ENCODE peak calls at places on chromosomes 7 and 10, in five cellular contexts. G is astrocyte of the spinal cord; Q is H9; X is DMS153; D is stimulated activated CD4-positive, alpha-beta T cell treated with anti-CD3 and anti-CD28 coated beads, TNF-alpha, amount 100 ng/mL, for 24 hours. Z is an unnamed sample.

GRCh38 chr10:77723376-77723775 is 85.8 kb upstream of the KCNMA1 start:
- DNase-seq in G (no peak), X (no peak), Q (no peak), D (no peak), Z (no peak)

GRCh38 chr7:96823274-96823673 is 113.6 kb upstream of the SEM1 start:
- DNase-seq in X (no peak), Q (no peak), G (peak), D (no peak), Z (no peak)

GRCh38 chr10:115903845-115904244 is 369.2 kb downstream of the GFRA1 start:
- DNase-seq in X (no peak), G (no peak), Q (no peak), D (no peak), Z (no peak)

GRCh38 chr10:78991187-78991586 is 77.6 kb upstream of the ZMIZ1 start:
- DNase-seq in X (peak), G (peak), D (no peak), Q (no peak), Z (no peak)

GRCh38 chr10:61981460-61981859 is 80.0 kb downstream of the ARID5B start:
- DNase-seq in Q (no peak), G (no peak), X (no peak), D (no peak), Z (no peak)

GRCh38 chr10:97399843-97400545 is 1.1 kb downstream of the RRP12 start:
- DNase-seq in D (no peak), G (peak), Q (no peak), X (no peak), Z (peak)

GRCh38 chr7:140631006-140631405 is 9.6 kb downstream of the DENND2A start:
- DNase-seq in D (no peak), X (no peak), G (no peak), Q (no peak), Z (no peak)

GRCh38 chr7:17939670-17940301 is 508 bp downstream of the SNX13 start:
- DNase-seq in D (no peak), X (peak), Q (peak), G (peak), Z (peak)

GRCh38 chr7:47941136-47941844 is 7.0 kb downstream of the PKD1L1 start:
- DNase-seq in G (peak), D (no peak), Q (no peak), X (no peak), Z (no peak)

GRCh38 chr7:138008588-138009349 is 6.9 kb upstream of the CREB3L2 start:
- DNase-seq in G (peak), D (no peak), X (peak), Q (peak), Z (peak)

GRCh38 chr7:82839063-82839462 is 323.6 kb downstream of the PCLO start:
- DNase-seq in X (no peak), G (no peak), D (no peak), Q (no peak), Z (no peak)

GRCh38 chr7:55265836-55266235 is 99.3 kb upstream of the LANCL2 start:
- DNase-seq in G (no peak), Q (no peak), X (peak), D (no peak), Z (no peak)

GRCh38 chr10:114208351-114208750 is 29.2 kb downstream of the TDRD1 start:
- DNase-seq in Q (peak), X (no peak), G (no peak), D (no peak), Z (peak)

GRCh38 chr7:85614684-85615083 is 427.8 kb upstream of the SEMA3D start:
- DNase-seq in X (no peak), Q (no peak), D (no peak), G (no peak), Z (no peak)

GRCh38 chr7:20560325-20561180 is 54.9 kb upstream of the ABCB5 start:
- DNase-seq in X (no peak), Q (peak), G (no peak), D (no peak), Z (no peak)

GRCh38 chr7:2452074-2452507 is 24.1 kb downstream of the GRIFIN start:
- DNase-seq in D (no peak), G (no peak), X (no peak), Q (no peak), Z (peak)

GRCh38 chr7:15747187-15748111 is 61.0 kb upstream of the MEOX2 start:
- DNase-seq in G (no peak), D (no peak), Q (no peak), X (no peak), Z (no peak)

GRCh38 chr10:101260764-101261341 is 31.6 kb upstream of the LBX1 start:
- DNase-seq in Q (peak), D (no peak), X (no peak), G (no peak), Z (peak)

GRCh38 chr10:45091968-45092367 is 91.2 kb downstream of the ZNF22 start:
- DNase-seq in Q (no peak), G (no peak), X (no peak), D (no peak), Z (peak)

GRCh38 chr7:42722198-42722597 is 189.7 kb downstream of the C7orf25 start:
- DNase-seq in Q (no peak), D (no peak), X (no peak), G (no peak), Z (no peak)